ENCODE peak calls at places on chromosomes 4 and X, in nine cellular contexts. K, O, W, T, J, S, G, C and E are unnamed samples. For H3K4me1, the result is how much of the 10 kb centered on the place peaks cover.

GRCh38 chr4:75718529-75718928 is 5.8 kb upstream of the USO1 start:
- DNase-seq in W (no peak), O (no peak), J (no peak), T (peak), K (no peak), G (no peak), S (peak), C (peak), E (peak)

GRCh38 chr4:186948361-186949291 is 225.0 kb upstream of the FAT1 start:
- DNase-seq in G (no peak), S (no peak), T (peak), O (no peak), K (no peak), C (peak), W (peak), J (peak), E (no peak)

GRCh38 chr4:189769131-189769530 is 171.5 kb upstream of the FRG1 start:
- DNase-seq in G (no peak), C (no peak), W (no peak), T (no peak), K (no peak), J (no peak), S (no peak), O (no peak), E (no peak)

GRCh38 chr4:88697588-88698329 is at the start of gene NAP1L5:
- DNase-seq in G (no peak), W (peak), K (peak), T (peak), O (no peak), S (peak), J (peak), C (no peak), E (no peak)

GRCh38 chrX:23825675-23826074 is 42.7 kb downstream of the SAT1 start:
- DNase-seq in G (no peak), J (no peak), K (no peak), S (no peak), T (no peak), W (no peak), C (no peak), O (no peak), E (no peak)

GRCh38 chr4:123398803-123399637 is 2.4 kb downstream of the SPRY1 start:
- DNase-seq in O (peak), K (no peak), J (no peak), G (peak), T (peak), S (peak), W (peak), C (peak), E (no peak)

GRCh38 chr4:152851226-152851625 is 71.5 kb downstream of the ARFIP1 start:
- DNase-seq in K (no peak), T (no peak), S (no peak), J (no peak), C (no peak), G (no peak), O (no peak), W (no peak), E (no peak)

GRCh38 chrX:101386542-101386885 is 523 bp upstream of the BTK start:
- DNase-seq in T (no peak), G (no peak), C (no peak), S (no peak), O (no peak), W (no peak), K (no peak), J (no peak), E (no peak)

GRCh38 chr4:73740353-73740778 is at the start of gene CXCL8:
- DNase-seq in G (peak), W (peak), S (peak), T (peak), K (no peak), J (no peak), C (peak), O (no peak), E (peak)

GRCh38 chrX:65196758-65197371 is 220.6 kb upstream of the ZC4H2 start:
- DNase-seq in K (no peak), O (no peak), T (no peak), S (no peak), J (peak), W (no peak), G (peak), C (peak), E (no peak)

GRCh38 chr4:48017108-48017527 is 546 bp downstream of the NIPAL1 start:
- DNase-seq in K (peak), C (peak), W (peak), O (no peak), T (peak), J (peak), G (no peak), S (peak), E (peak)

DNA sequence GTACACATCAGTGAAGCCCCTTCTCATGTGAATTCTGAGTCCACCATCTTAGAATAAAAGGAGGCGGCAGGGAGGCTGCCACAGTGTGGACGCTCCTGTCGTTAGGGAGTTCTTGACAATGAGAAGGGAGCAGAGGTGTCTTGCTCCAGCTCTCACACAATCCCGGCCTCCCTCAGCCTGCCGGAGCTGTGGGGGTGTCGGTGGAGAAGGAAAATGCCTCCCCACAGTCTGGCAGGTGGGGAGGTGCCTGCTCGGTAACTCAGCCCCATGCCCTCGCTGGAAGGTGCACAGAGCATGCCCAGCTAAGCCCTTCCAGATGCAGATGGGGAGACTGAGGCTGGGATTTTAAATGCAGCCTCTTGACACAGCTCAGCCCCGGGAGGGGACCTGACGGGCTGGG is 20.0 kb upstream of the SH3TC1 start:
- DNase-seq in W (no peak), K (no peak), O (no peak), C (no peak), J (no peak), S (no peak), G (no peak), T (no peak), E (no peak)
- H3K4me1 ChIP-seq in W (under half), K (under half), O (under half), C (under half), J (under half), S (under half), G (under half), T (under half), E (under half)

DNA sequence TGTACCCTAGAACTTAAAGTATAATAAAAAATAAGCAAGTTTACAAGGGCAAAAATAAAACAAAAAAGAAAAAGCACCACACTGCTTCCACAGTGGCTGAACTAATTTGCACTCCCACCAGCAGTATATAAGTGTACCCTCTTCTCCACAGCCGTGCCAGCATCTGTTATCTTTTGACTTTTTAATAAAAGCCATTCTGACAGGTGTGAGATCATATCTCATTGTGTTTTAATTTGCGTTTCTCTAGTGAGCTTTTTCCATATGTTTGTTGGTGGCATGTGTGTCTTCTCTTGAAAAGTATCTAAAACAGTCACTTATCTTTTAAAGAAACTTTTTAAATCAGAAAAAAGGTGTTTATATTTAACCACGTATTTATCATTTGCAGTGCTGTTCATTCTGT is 71.3 kb downstream of the NFKB1 start:
- DNase-seq in C (no peak), S (no peak), G (no peak), T (no peak), O (no peak), K (no peak), W (no peak), J (no peak), E (no peak)
- H2AFZ ChIP-seq in C (no peak), S (no peak), G (no peak), T (no peak), O (no peak), K (no peak), W (no peak), J (no peak), E (no peak)

GRCh38 chr4:679571-680083 is 5.3 kb downstream of the MYL5 start:
- DNase-seq in C (no peak), K (no peak), G (no peak), T (no peak), W (no peak), J (no peak), O (no peak), S (no peak), E (no peak)

GRCh38 chr4:681736-682451 is 7.1 kb downstream of the SLC49A3 start:
- DNase-seq in C (peak), G (peak), J (peak), S (no peak), W (no peak), K (peak), O (no peak), T (no peak), E (no peak)

GRCh38 chr4:680931-681645 is 6.7 kb downstream of the MYL5 start:
- DNase-seq in T (no peak), C (peak), J (peak), W (peak), K (peak), G (no peak), S (no peak), O (no peak), E (no peak)

GRCh38 chr4:680091-680490 is 5.7 kb downstream of the MYL5 start:
- DNase-seq in O (no peak), T (no peak), K (no peak), W (no peak), S (no peak), J (no peak), C (no peak), G (no peak), E (no peak)

GRCh38 chr4:680565-680930 is 6.2 kb downstream of the MYL5 start:
- DNase-seq in C (peak), J (peak), G (no peak), W (no peak), S (no peak), O (no peak), T (no peak), K (peak), E (no peak)
- H3K4me3 ChIP-seq in C (peak), J (peak), G (peak), W (no peak), S (no peak), O (no peak), T (peak), K (peak), E (no peak)

GRCh38 chr4:109798866-109799265 is 2.9 kb downstream of the CFI start:
- DNase-seq in W (no peak), O (no peak), G (no peak), T (no peak), C (no peak), J (no peak), S (no peak), K (no peak), E (no peak)

GRCh38 chr4:109801099-109801789 is 555 bp downstream of the CFI start:
- DNase-seq in S (no peak), W (no peak), T (no peak), C (no peak), O (no peak), G (no peak), K (no peak), J (no peak), E (no peak)

GRCh38 chr4:109803924-109804571 is 2.2 kb upstream of the CFI start:
- DNase-seq in G (peak), S (peak), W (peak), J (no peak), O (peak), C (peak), K (no peak), T (peak), E (no peak)

DNA sequence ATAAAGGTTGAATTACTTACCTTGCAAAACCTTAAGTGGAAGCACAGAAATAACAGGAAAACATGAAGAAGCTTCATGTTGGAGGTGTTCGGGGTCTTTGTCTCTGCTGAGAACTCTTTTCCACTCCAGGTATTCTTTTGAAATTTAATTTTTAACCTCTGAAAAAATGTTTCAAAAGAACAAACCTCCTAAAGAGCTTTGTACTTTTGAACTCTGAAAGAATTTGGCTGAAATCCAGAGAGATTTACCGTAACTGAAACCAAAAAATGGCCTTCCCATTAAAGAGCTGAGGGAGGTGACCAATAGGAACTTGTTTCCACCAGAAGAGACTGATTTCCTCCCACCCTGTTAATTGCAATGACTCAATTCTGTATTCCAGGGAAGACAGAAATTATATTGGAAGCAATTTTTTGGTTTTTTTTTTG is at the start of gene CFI:
- DNase-seq in O (no peak), J (no peak), T (peak), W (peak), K (no peak), S (no peak), G (peak), C (no peak), E (no peak)
- H3K4me1 ChIP-seq in O (under half), J (under half), T (under half), W (under half), K (under half), S (under half), G (half or more), C (under half), E (under half)